ENCODE peak calls at places on chromosomes 11 and 22, in seven cellular contexts. W is activated effector memory CD4-positive, alpha-beta T cell treated with Interleukin-2 at 50 U/mL for 16 hours; U is sciatic nerve; D is LHCN-M2; G is AG10803; I is T-cell; T is activated naive CD4-positive, alpha-beta T cell treated with anti-CD3 and anti-CD28 coated beads, Interleukin-2, amount 10 ng/mL, durations not matched to agents 7 days and 5 days. O is an unnamed sample.

GRCh38 chr11:24145411-24145810 is 351.4 kb upstream of the LUZP2 start:
- DNase-seq in W (no peak), U (no peak), D (no peak), G (peak), I (no peak), T (no peak), O (no peak)

GRCh38 chr11:1650918-1651262 is 21.3 kb downstream of the KRTAP5-5 start:
- DNase-seq in W (no peak), U (peak), D (no peak), G (no peak), I (no peak), T (peak), O (no peak)

GRCh38 chr22:19891350-19892248 is 36.9 kb upstream of the GNB1L start:
- DNase-seq in W (peak), U (no peak), D (peak), G (peak), I (peak), T (peak), O (peak)

GRCh38 chr11:21634491-21634890 is 558.4 kb upstream of the ANO5 start:
- DNase-seq in W (no peak), U (no peak), D (no peak), G (no peak), I (no peak), T (no peak), O (no peak)

GRCh38 chr11:9615031-9615451 is 41.6 kb downstream of the WEE1 start:
- DNase-seq in W (no peak), U (no peak), D (peak), G (peak), I (no peak), T (no peak), O (no peak)

GRCh38 chr11:118068206-118068944 is 8.5 kb upstream of the TMPRSS4 start:
- DNase-seq in W (no peak), U (no peak), D (no peak), G (no peak), I (no peak), T (no peak), O (no peak)

GRCh38 chr11:103284260-103284659 is 175.0 kb downstream of the DYNC2H1 start:
- DNase-seq in W (no peak), U (no peak), D (no peak), G (no peak), I (no peak), T (no peak), O (no peak)

GRCh38 chr11:10076458-10077141 is 217.4 kb downstream of the SBF2 start:
- DNase-seq in W (no peak), U (no peak), D (peak), G (peak), I (no peak), T (peak), O (peak)

GRCh38 chr22:49197500-49197899 is 630.2 kb downstream of the BRD1 start:
- DNase-seq in W (no peak), U (peak), D (no peak), G (no peak), I (no peak), T (no peak), O (no peak)

GRCh38 chr22:37301144-37301820 is 19.0 kb downstream of the CYTH4 start:
- DNase-seq in W (no peak), U (no peak), D (no peak), G (no peak), I (no peak), T (no peak), O (no peak)

GRCh38 chr22:26170795-26171194 is 1.5 kb downstream of the SEZ6L start:
- DNase-seq in W (no peak), U (no peak), D (no peak), G (no peak), I (no peak), T (peak), O (no peak)

GRCh38 chr11:3231851-3232744 is at the start of gene MRGPRE:
- DNase-seq in W (no peak), U (peak), D (no peak), G (peak), I (no peak), T (no peak), O (no peak)

GRCh38 chr11:45061641-45062040 is 84.8 kb upstream of the PRDM11 start:
- DNase-seq in W (no peak), U (no peak), D (no peak), G (no peak), I (no peak), T (no peak), O (no peak)

GRCh38 chr11:77557553-77557952 is 32.2 kb upstream of the AQP11 start:
- DNase-seq in W (no peak), U (no peak), D (peak), G (no peak), I (no peak), T (no peak), O (no peak)

GRCh38 chr22:49152146-49152929 is 675.3 kb downstream of the BRD1 start:
- DNase-seq in W (no peak), U (no peak), D (no peak), G (no peak), I (no peak), T (no peak), O (no peak)

GRCh38 chr11:121715395-121715794 is 262.6 kb upstream of the SORL1-AS1 start:
- DNase-seq in W (no peak), U (no peak), D (peak), G (peak), I (no peak), T (no peak), O (no peak)

GRCh38 chr11:117570701-117571100 is 226.3 kb downstream of the DSCAML1 start:
- DNase-seq in W (no peak), U (no peak), D (no peak), G (no peak), I (no peak), T (no peak), O (no peak)

O was measured in hepatic stellate cell.